ENCODE peak calls at places on chromosomes 13 and 19, in four cellular contexts. T is endothelial cell of umbilical vein, E is uterus, G is mammary epithelial cell. H is an unnamed sample. For H3K4me1, the result is how much of the 10 kb centered on the place peaks cover.

GRCh38 chr19:16051254-16052025 is 24.9 kb upstream of the TPM4 start:
- DNase-seq in E (no peak), T (peak), G (peak), H (no peak)

GRCh38 chr13:42071667-42072419 is 23.4 kb downstream of the DGKH start:
- DNase-seq in T (no peak), G (no peak), E (no peak), H (no peak)

GRCh38 chr13:28181413-28181812 is 43.1 kb downstream of the PAN3 start:
- DNase-seq in T (peak), G (peak), E (no peak), H (no peak)

GRCh38 chr19:40778865-40779284 is 828 bp downstream of the RAB4B start:
- DNase-seq in E (no peak), T (no peak), G (no peak), H (no peak)

GRCh38 chr13:99214232-99214631 is 13.6 kb downstream of the UBAC2 start:
- DNase-seq in G (peak), T (no peak), E (no peak), H (no peak)

GRCh38 chr19:8017808-8018207 is 12.4 kb upstream of the ELAVL1 start:
- DNase-seq in G (no peak), E (no peak), T (no peak), H (no peak)

GRCh38 chr19:49430172-49430677 is 5.0 kb downstream of the GFY start:
- DNase-seq in G (no peak), E (no peak), T (no peak), H (no peak)

GRCh38 chr19:1446713-1447564 is 3.0 kb upstream of the APC2 start:
- DNase-seq in G (no peak), E (no peak), T (no peak), H (no peak)

GRCh38 chr19:19490247-19490968 is 24.9 kb downstream of the TSSK6 start:
- DNase-seq in T (peak), E (peak), G (peak), H (peak)

GRCh38 chr13:23748591-23748990 is 140.6 kb downstream of the MIPEP start:
- DNase-seq in E (no peak), G (no peak), T (no peak), H (no peak)

GRCh38 chr13:98504371-98504963 is 72.4 kb downstream of the STK24 start:
- DNase-seq in T (no peak), G (no peak), E (no peak), H (no peak)

GRCh38 chr13:80054806-80055205 is 286.1 kb downstream of the SPRY2 start:
- DNase-seq in T (no peak), G (peak), E (no peak), H (no peak)

GRCh38 chr13:74056829-74057564 is 77.2 kb downstream of the KLF12 start:
- DNase-seq in E (peak), T (no peak), G (peak), H (no peak)

GRCh38 chr19:4413588-4413987 is 11.1 kb downstream of the CHAF1A start:
- DNase-seq in T (no peak), G (no peak), E (no peak), H (no peak)

GRCh38 chr13:71865858-71866172 is 1.2 kb downstream of the DACH1 start:
- DNase-seq in T (no peak), G (no peak), E (peak), H (no peak)

GRCh38 chr13:66154981-66155380 is 1075.2 kb downstream of the PCDH9 start:
- DNase-seq in G (no peak), T (peak), E (no peak), H (no peak)

GRCh38 chr19:29277107-29277506 is 64.2 kb upstream of the UQCRFS1 start:
- DNase-seq in T (no peak), G (no peak), E (no peak), H (no peak)

GRCh38 chr13:42398542-42398941 is 126.6 kb downstream of the AKAP11 start:
- DNase-seq in T (no peak), G (no peak), E (no peak), H (no peak)

GRCh38 chr13:113393572-113394503 is 29.9 kb upstream of the GRTP1 start:
- DNase-seq in T (peak), E (peak), G (peak), H (peak)
- TF ChIP-seq CTCF in T (peak), E (peak), G (peak), H (peak)

DNA sequence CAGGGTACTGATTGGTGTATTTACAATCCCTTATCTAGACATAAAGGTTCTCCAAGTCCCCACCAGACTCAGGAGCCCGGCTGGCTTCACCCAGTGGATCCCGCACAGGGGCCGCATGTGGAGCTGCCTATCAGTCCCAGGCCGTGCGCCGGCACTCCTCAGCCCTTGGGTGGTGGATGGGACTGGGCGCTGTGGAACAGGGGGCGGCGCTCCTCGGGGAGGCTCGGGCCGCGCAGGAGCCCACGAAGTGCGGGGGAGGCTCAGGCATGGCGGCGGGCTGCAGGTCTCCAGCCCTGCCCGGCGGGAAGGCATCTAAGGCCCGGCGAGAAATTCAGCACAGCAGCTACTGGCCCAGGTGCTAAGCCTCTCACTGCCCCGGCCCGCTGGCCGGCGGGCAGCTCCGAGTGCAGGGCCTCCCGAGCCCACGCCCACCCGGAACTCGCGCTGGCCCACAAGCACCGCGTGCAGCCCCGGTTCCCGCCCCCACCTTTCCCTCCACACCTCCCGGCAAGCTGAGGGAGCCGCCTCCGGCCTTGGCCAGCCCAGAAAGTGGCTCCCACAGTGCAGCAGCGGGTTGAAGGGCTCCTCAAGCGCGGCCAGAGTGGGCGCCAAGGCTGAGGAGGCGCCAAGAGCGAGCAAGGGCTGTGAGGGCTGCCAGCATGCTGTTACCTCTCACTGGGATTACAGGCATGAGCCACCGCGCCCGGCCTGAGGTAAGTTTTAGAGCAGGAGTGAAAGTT is 60.0 kb upstream of the SCEL start:
- DNase-seq in T (no peak), E (no peak), G (no peak), H (no peak)
- H3K4me1 ChIP-seq in T (under half), E (under half), G (under half), H (under half)

DNA sequence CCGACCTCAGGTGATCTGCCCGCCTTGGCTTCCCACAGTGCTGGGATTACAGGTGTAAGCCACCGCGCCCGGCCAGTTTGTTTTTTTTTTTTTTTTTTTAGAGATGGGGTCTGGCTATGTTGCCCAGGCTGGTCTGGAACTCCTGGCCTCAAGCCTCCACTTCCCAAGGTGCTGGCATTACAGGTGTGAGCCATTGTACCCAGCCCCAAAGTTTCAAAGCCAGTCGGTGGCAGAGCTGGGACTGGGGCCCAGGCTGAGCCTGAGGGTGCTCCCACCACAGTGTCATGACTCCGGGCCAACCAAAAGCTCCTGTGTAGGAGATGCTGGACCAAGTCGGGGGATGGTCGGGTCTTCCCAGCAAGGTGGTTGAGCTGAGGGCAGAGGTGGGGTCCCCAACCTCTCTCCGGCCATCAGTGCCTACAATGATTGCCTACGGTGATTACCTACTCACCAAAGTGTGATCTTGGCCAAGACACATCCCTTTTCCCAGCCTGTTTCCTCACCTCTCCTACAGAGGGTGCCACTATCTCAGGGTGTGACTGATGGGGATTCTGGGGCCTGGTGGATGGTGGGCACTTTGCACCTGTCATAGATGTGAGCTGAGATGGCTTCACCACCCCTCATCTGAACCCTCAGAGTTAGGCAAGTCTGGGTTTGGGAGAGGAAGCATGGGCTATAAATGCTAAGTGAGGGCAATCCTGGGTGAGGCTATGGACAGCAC is 5.9 kb upstream of the SAMD1 start:
- DNase-seq in T (no peak), G (no peak), E (no peak), H (no peak)
- TF ChIP-seq CTCF in T (no peak), G (peak), E (no peak), H (no peak)

DNA sequence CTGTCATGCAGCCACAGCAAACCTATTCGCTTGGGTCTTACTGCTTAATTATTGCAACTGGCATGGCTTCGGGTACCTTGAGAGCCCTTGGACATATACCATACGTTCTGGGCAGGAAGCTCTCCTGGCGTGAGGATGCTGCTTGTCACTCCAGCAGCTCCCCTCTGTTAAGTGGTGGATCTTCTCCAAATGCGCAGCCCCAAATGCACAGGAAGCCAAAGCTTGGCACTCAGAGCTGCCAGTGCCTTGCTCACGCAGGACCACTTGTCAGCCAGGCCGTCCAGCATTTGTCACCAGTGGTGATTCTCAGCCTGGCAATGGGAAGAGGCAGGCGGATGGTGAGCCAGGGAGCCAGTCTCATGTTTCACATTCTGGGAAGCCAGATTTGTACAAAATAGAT is 158.6 kb downstream of the KATNAL1 start:
- DNase-seq in E (no peak), G (no peak), T (no peak), H (no peak)
- H3K4me1 ChIP-seq in E (under half), G (under half), T (under half), H (under half)

DNA sequence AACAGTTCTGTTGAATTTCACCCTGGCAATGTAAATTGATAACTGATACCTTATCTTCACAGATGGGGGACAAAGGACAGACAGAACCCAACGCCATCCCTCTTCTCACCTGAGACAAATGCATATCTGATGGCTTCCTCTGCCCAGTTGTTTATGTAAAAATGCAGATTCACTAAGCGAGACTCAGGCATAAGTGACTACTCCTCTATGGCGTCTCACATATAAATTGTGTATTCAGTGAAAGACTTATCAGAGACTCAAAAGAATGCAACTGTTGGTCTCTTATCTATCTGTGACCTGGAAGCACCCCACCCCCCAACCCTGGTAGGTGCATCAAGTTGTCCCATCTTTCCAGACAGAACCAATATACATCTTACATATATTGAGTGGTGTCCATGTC is 13.3 kb upstream of the CALM3 start:
- DNase-seq in T (no peak), E (no peak), G (no peak), H (no peak)
- TF ChIP-seq CTCF in T (no peak), E (no peak), G (no peak), H (no peak)

H was measured in suprapubic skin.